ENCODE peak calls at places on chromosome 12, in five cellular contexts. One of them, this sample, is unnamed.

GRCh38 chr12:1830981-1831930 is 10.9 kb downstream of the LRTM2 start:
- DNase-seq in A549: no peak
- DNase-seq in suprapubic skin: no peak
- DNase-seq in upper lobe of left lung: peak; percentile 86
- DNase-seq in tibial nerve: no peak
- DNase-seq in this sample: peak; percentile 70

GRCh38 chr12:96197503-96198272 is 3.5 kb downstream of the ELK3 start:
- DNase-seq in A549: peak; percentile 74
- DNase-seq in upper lobe of left lung: no peak
- DNase-seq in suprapubic skin: no peak
- DNase-seq in tibial nerve: no peak
- DNase-seq in this sample: no peak

GRCh38 chr12:77337327-77337726 is 272.0 kb upstream of the E2F7 start:
- DNase-seq in tibial nerve: no peak
- DNase-seq in upper lobe of left lung: no peak
- DNase-seq in suprapubic skin: no peak
- DNase-seq in A549: no peak
- DNase-seq in this sample: no peak

GRCh38 chr12:111218499-111218898 is 150.4 kb downstream of the PHETA1 start:
- DNase-seq in A549: no peak
- DNase-seq in upper lobe of left lung: no peak
- DNase-seq in tibial nerve: no peak
- DNase-seq in suprapubic skin: no peak
- DNase-seq in this sample: no peak

GRCh38 chr12:52014567-52015392 is 8.0 kb downstream of the TAMALIN start:
- DNase-seq in upper lobe of left lung: peak; percentile 83
- DNase-seq in tibial nerve: no peak
- DNase-seq in suprapubic skin: no peak
- DNase-seq in A549: no peak
- DNase-seq in this sample: no peak

GRCh38 chr12:40216516-40217288 is 8.1 kb upstream of the LRRK2 start:
- DNase-seq in upper lobe of left lung: no peak
- DNase-seq in tibial nerve: no peak
- DNase-seq in suprapubic skin: no peak
- DNase-seq in A549: no peak
- DNase-seq in this sample: no peak

GRCh38 chr12:127496255-127496654 is 770.7 kb upstream of the TMEM132C start:
- DNase-seq in tibial nerve: no peak
- DNase-seq in suprapubic skin: no peak
- DNase-seq in upper lobe of left lung: no peak
- DNase-seq in A549: no peak
- DNase-seq in this sample: no peak

GRCh38 chr12:78865297-78865955 is 852 bp downstream of the SYT1 start:
- DNase-seq in upper lobe of left lung: no peak
- DNase-seq in tibial nerve: no peak
- DNase-seq in suprapubic skin: no peak
- DNase-seq in A549: no peak
- DNase-seq in this sample: no peak

GRCh38 chr12:63294327-63294632 is 143.3 kb upstream of the AVPR1A start:
- DNase-seq in tibial nerve: no peak
- DNase-seq in A549: peak; percentile 70
- DNase-seq in suprapubic skin: no peak
- DNase-seq in upper lobe of left lung: no peak
- DNase-seq in this sample: no peak

GRCh38 chr12:25995906-25996305 is 37.4 kb downstream of the RASSF8 start:
- DNase-seq in suprapubic skin: no peak
- DNase-seq in tibial nerve: no peak
- DNase-seq in A549: no peak
- DNase-seq in upper lobe of left lung: no peak
- DNase-seq in this sample: no peak

GRCh38 chr12:4487024-4487423 is 41.4 kb upstream of the FGF6 start:
- DNase-seq in upper lobe of left lung: no peak
- DNase-seq in suprapubic skin: no peak
- DNase-seq in tibial nerve: no peak
- DNase-seq in A549: no peak
- DNase-seq in this sample: no peak

GRCh38 chr12:65123435-65124063 is 2.4 kb upstream of the WIF1 start:
- DNase-seq in upper lobe of left lung: no peak
- DNase-seq in tibial nerve: no peak
- DNase-seq in suprapubic skin: no peak
- DNase-seq in A549: no peak
- DNase-seq in this sample: no peak

GRCh38 chr12:53120685-53121525 is 17.6 kb downstream of the SOAT2 start:
- DNase-seq in upper lobe of left lung: no peak
- DNase-seq in tibial nerve: no peak
- DNase-seq in A549: no peak
- DNase-seq in suprapubic skin: peak; percentile 44
- DNase-seq in this sample: no peak

GRCh38 chr12:12892670-12893290 is 1.4 kb downstream of the GPRC5A start:
- DNase-seq in suprapubic skin: no peak
- DNase-seq in tibial nerve: no peak
- DNase-seq in upper lobe of left lung: no peak
- DNase-seq in A549: no peak
- DNase-seq in this sample: no peak

GRCh38 chr12:52428121-52428520 is 6.0 kb downstream of the KRT75 start:
- DNase-seq in suprapubic skin: no peak
- DNase-seq in upper lobe of left lung: no peak
- DNase-seq in A549: no peak
- DNase-seq in tibial nerve: no peak
- DNase-seq in this sample: no peak

GRCh38 chr12:83796527-83796926 is 1109.8 kb downstream of the TMTC2 start:
- DNase-seq in suprapubic skin: no peak
- DNase-seq in upper lobe of left lung: no peak
- DNase-seq in A549: no peak
- DNase-seq in tibial nerve: no peak
- DNase-seq in this sample: no peak

GRCh38 chr12:96015672-96016071 is 19.5 kb upstream of the HAL start:
- DNase-seq in tibial nerve: no peak
- DNase-seq in suprapubic skin: no peak
- DNase-seq in A549: peak; percentile 27
- DNase-seq in upper lobe of left lung: no peak
- DNase-seq in this sample: no peak

GRCh38 chr12:116568203-116568602 is 9.0 kb downstream of the MAP1LC3B2 start:
- DNase-seq in upper lobe of left lung: no peak
- DNase-seq in tibial nerve: no peak
- DNase-seq in A549: no peak
- DNase-seq in suprapubic skin: no peak
- DNase-seq in this sample: no peak
- TF ChIP-seq EP300 in upper lobe of left lung: no peak
- TF ChIP-seq EP300 in tibial nerve: no peak
- TF ChIP-seq EP300 in A549: no peak
- TF ChIP-seq EP300 in suprapubic skin: no peak
- TF ChIP-seq EP300 in this sample: no peak

DNA sequence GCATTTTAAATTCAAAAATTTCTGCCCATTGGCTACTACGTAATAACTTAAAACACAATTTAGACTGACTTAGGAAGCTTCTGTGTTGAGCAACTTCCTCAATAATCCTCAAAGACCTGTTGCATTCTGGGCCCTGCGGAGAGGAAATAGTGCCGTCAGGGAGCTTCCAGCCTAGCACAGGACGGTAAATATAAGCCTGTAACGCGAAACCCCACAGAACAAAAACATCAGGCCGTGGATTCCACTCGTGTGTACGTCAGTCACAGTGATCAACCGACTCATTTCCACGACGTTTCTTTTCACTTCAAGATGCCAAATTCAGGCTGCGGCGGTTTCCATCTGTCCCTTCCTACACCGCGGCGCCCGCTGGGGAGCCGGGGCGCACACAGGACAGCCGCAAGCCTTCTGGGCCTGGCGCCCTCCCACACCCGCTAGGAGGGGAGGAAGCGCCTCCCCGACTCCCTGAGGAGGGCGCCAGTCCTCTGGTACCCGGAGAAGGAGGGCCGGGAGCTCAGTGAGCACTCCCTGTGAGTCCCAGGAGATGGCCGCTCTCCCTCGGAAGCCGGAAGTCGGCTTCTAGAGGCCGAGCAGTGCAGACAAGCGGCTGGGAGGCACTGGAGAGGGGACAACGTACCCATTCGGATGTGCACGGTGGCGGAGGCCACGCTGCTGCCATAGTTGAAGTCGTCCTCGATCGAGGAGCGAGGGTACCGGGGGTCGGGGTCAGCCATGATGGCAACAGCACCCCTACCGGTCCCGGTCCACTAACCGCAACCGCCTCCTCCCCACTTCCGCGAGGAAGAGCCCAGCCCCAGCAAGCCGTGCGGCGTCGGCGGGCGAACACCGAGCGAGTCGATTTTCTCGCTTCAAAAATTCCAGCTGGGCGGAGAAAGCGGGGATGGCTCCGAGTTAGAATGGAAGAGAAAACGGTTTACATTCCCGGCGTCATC is at the start of gene TMBIM4:
- DNase-seq in upper lobe of left lung: peak; percentile 94
- DNase-seq in suprapubic skin: peak; percentile 93
- DNase-seq in tibial nerve: peak; percentile 74
- DNase-seq in A549: peak; percentile 91
- DNase-seq in this sample: peak; percentile 94
- TF ChIP-seq POLR2A in upper lobe of left lung: peak; percentile 71
- TF ChIP-seq POLR2A in suprapubic skin: peak; percentile 82
- TF ChIP-seq POLR2A in tibial nerve: peak; percentile 56
- TF ChIP-seq POLR2A in A549: peak; percentile 83
- TF ChIP-seq POLR2A in this sample: peak; percentile 30

GRCh38 chr12:93882763-93883162 is 205.6 kb downstream of the CRADD start:
- DNase-seq in tibial nerve: no peak
- DNase-seq in A549: no peak
- DNase-seq in suprapubic skin: no peak
- DNase-seq in upper lobe of left lung: no peak
- DNase-seq in this sample: no peak
- H3K4me1 ChIP-seq in tibial nerve: no peaks in the 10 kb centered on the region
- H3K4me1 ChIP-seq in A549: peaks cover 41% of the 10 kb centered on the region
- H3K4me1 ChIP-seq in suprapubic skin: no peaks in the 10 kb centered on the region
- H3K4me1 ChIP-seq in upper lobe of left lung: no peaks in the 10 kb centered on the region
- H3K4me1 ChIP-seq in this sample: no peaks in the 10 kb centered on the region

GRCh38 chr12:132327351-132328171 is 1.8 kb downstream of the GALNT9 start:
- DNase-seq in tibial nerve: peak; percentile 48
- DNase-seq in A549: peak; percentile 42
- DNase-seq in suprapubic skin: no peak
- DNase-seq in upper lobe of left lung: peak; percentile 60
- DNase-seq in this sample: peak; percentile 95
- TF ChIP-seq EP300 in tibial nerve: no peak
- TF ChIP-seq EP300 in A549: no peak
- TF ChIP-seq EP300 in suprapubic skin: no peak
- TF ChIP-seq EP300 in upper lobe of left lung: peak; percentile 31
- TF ChIP-seq EP300 in this sample: peak; percentile 58

GRCh38 chr12:42325776-42326465 is at the start of the genes PPHLN1 and ZCRB1:
- DNase-seq in tibial nerve: peak; percentile 74
- DNase-seq in suprapubic skin: peak; percentile 87
- DNase-seq in upper lobe of left lung: peak; percentile 93
- DNase-seq in A549: peak; percentile 76
- DNase-seq in this sample: peak; percentile 91
- TF ChIP-seq POLR2A in tibial nerve: peak; percentile 63
- TF ChIP-seq POLR2A in suprapubic skin: peak; percentile 81
- TF ChIP-seq POLR2A in upper lobe of left lung: peak; percentile 49
- TF ChIP-seq POLR2A in A549: peak; percentile 68
- TF ChIP-seq POLR2A in this sample: peak; percentile 55

GRCh38 chr12:121799842-121800693 is 3.7 kb upstream of the SETD1B start:
- DNase-seq in suprapubic skin: peak; percentile 94
- DNase-seq in A549: peak; percentile 94
- DNase-seq in upper lobe of left lung: peak; percentile 97
- DNase-seq in tibial nerve: peak; percentile 81
- DNase-seq in this sample: peak; percentile 97

GRCh38 chr12:121799175-121799841 is 4.5 kb upstream of the SETD1B start:
- DNase-seq in tibial nerve: peak; percentile 63
- DNase-seq in A549: peak; percentile 76
- DNase-seq in suprapubic skin: peak; percentile 85
- DNase-seq in upper lobe of left lung: peak; percentile 87
- DNase-seq in this sample: peak; percentile 93

GRCh38 chr12:121802485-121802842 is 1.3 kb upstream of the SETD1B start:
- DNase-seq in suprapubic skin: no peak
- DNase-seq in upper lobe of left lung: no peak
- DNase-seq in tibial nerve: no peak
- DNase-seq in A549: no peak
- DNase-seq in this sample: no peak

GRCh38 chr12:121801601-121802484 is 2.0 kb upstream of the SETD1B start:
- DNase-seq in A549: no peak
- DNase-seq in upper lobe of left lung: no peak
- DNase-seq in tibial nerve: peak; percentile 18
- DNase-seq in suprapubic skin: no peak
- DNase-seq in this sample: no peak

DNA sequence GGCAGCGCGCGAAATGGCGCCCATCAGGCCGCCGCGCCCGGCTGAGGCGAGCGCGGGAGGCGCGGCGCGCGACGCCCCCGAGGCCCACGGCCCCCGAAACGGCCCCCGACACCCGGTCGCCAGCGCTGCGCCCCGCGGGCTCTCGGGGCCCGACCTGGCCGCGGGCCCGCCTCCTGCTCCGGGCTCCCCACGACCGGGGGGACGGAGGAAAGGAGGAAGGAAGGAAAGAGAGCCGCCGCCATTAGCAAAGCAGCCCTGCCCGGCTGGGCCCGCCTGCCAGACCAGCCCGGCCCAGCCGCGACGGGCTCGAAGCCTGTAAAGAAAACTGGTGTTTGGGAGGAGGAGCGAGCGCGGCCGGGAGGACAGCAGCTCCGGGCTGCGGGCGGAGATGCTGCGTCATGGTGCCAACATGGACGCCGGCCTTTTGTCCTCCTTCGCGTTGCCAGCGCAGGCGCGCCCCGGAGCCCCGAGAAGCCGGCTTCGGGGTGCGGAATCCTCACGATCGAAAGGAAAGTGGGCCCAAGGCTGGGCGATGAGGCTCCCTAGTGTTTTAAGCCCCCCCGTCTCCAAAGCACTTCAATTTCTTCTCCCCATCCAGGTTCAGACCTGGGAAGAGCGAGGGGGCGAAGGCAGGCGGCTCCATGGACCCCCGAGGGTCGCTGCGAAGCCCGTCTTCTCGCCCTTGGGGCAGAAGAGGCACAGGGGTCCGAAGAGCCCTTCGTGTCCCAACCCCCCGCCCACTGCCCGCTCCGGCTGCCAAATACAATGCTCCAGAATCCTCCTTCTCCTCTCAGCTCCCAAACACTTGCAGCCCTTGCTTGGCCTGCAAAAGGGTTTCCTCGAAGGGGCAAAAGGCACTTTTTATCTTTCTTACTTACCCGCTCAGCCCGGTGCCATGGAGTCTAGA is 2.9 kb upstream of the SETD1B start:
- DNase-seq in suprapubic skin: peak; percentile 90
- DNase-seq in A549: no peak
- DNase-seq in tibial nerve: peak; percentile 57
- DNase-seq in upper lobe of left lung: peak; percentile 93
- DNase-seq in this sample: peak; percentile 93
- H3K4me1 ChIP-seq in suprapubic skin: peaks cover 46% of the 10 kb centered on the region
- H3K4me1 ChIP-seq in A549: peaks cover 54% of the 10 kb centered on the region
- H3K4me1 ChIP-seq in tibial nerve: no peaks in the 10 kb centered on the region
- H3K4me1 ChIP-seq in upper lobe of left lung: peaks cover 41% of the 10 kb centered on the region
- H3K4me1 ChIP-seq in this sample: peaks cover 50% of the 10 kb centered on the region